ENCODE peak calls at places on chromosome 14, in eight cellular contexts. One of them, this sample, is unnamed.
A peak's percentile ranks its signal among the peaks of the same experiment; 100 is the strongest.

GRCh38 chr14:69093551-69094421 is 59.1 kb downstream of the DCAF5 start:
- DNase-seq in neural crest cell: peak; percentile 10
- DNase-seq in endothelial cell: peak; percentile 8
- DNase-seq in foreskin keratinocyte: no peak
- DNase-seq in mesothelial cell of epicardium: no peak
- DNase-seq in choroid plexus epithelial cell: peak; percentile 77
- DNase-seq in left ventricle myocardium inferior: no peak
- DNase-seq in cardiac muscle cell: peak; percentile 86
- DNase-seq in this sample: peak; percentile 9

GRCh38 chr14:74508292-74508731 is 14.7 kb downstream of the ISCA2 start:
- DNase-seq in foreskin keratinocyte: no peak
- DNase-seq in left ventricle myocardium inferior: no peak
- DNase-seq in cardiac muscle cell: no peak
- DNase-seq in neural crest cell: no peak
- DNase-seq in choroid plexus epithelial cell: peak; percentile 72
- DNase-seq in endothelial cell: peak; percentile 57
- DNase-seq in mesothelial cell of epicardium: no peak
- DNase-seq in this sample: no peak

GRCh38 chr14:77026930-77027537 is 1.5 kb downstream of the IRF2BPL start:
- DNase-seq in cardiac muscle cell: peak; percentile 72
- DNase-seq in endothelial cell: peak; percentile 51
- DNase-seq in left ventricle myocardium inferior: peak; percentile 54
- DNase-seq in mesothelial cell of epicardium: no peak
- DNase-seq in choroid plexus epithelial cell: peak; percentile 84
- DNase-seq in neural crest cell: peak; percentile 45
- DNase-seq in foreskin keratinocyte: no peak
- DNase-seq in this sample: peak; percentile 32

GRCh38 chr14:51844482-51844881 is 15.9 kb upstream of the GNG2 start:
- DNase-seq in left ventricle myocardium inferior: no peak
- DNase-seq in neural crest cell: no peak
- DNase-seq in foreskin keratinocyte: no peak
- DNase-seq in mesothelial cell of epicardium: no peak
- DNase-seq in cardiac muscle cell: no peak
- DNase-seq in endothelial cell: no peak
- DNase-seq in choroid plexus epithelial cell: no peak
- DNase-seq in this sample: no peak

GRCh38 chr14:60647837-60648168 is 1.5 kb downstream of the SIX1 start:
- DNase-seq in cardiac muscle cell: no peak
- DNase-seq in neural crest cell: no peak
- DNase-seq in mesothelial cell of epicardium: no peak
- DNase-seq in foreskin keratinocyte: no peak
- DNase-seq in choroid plexus epithelial cell: no peak
- DNase-seq in left ventricle myocardium inferior: no peak
- DNase-seq in endothelial cell: no peak
- DNase-seq in this sample: no peak

GRCh38 chr14:67806228-67806627 is 10.2 kb downstream of the ZFYVE26 start:
- DNase-seq in mesothelial cell of epicardium: no peak
- DNase-seq in choroid plexus epithelial cell: no peak
- DNase-seq in endothelial cell: no peak
- DNase-seq in neural crest cell: no peak
- DNase-seq in left ventricle myocardium inferior: no peak
- DNase-seq in cardiac muscle cell: no peak
- DNase-seq in foreskin keratinocyte: no peak
- DNase-seq in this sample: no peak

GRCh38 chr14:51576899-51577298 is 74.8 kb upstream of the FRMD6 start:
- DNase-seq in left ventricle myocardium inferior: no peak
- DNase-seq in cardiac muscle cell: no peak
- DNase-seq in neural crest cell: no peak
- DNase-seq in foreskin keratinocyte: no peak
- DNase-seq in mesothelial cell of epicardium: no peak
- DNase-seq in choroid plexus epithelial cell: peak; percentile 67
- DNase-seq in endothelial cell: no peak
- DNase-seq in this sample: no peak

GRCh38 chr14:104865069-104865630 is at the start of gene CEP170B:
- DNase-seq in mesothelial cell of epicardium: peak; percentile 69
- DNase-seq in choroid plexus epithelial cell: peak; percentile 29
- DNase-seq in endothelial cell: peak; percentile 26
- DNase-seq in foreskin keratinocyte: no peak
- DNase-seq in cardiac muscle cell: peak; percentile 48
- DNase-seq in left ventricle myocardium inferior: peak; percentile 36
- DNase-seq in neural crest cell: no peak
- DNase-seq in this sample: peak; percentile 41

GRCh38 chr14:37708481-37708880 is 113.1 kb downstream of the TTC6 start:
- DNase-seq in endothelial cell: no peak
- DNase-seq in mesothelial cell of epicardium: no peak
- DNase-seq in neural crest cell: no peak
- DNase-seq in left ventricle myocardium inferior: no peak
- DNase-seq in cardiac muscle cell: no peak
- DNase-seq in foreskin keratinocyte: no peak
- DNase-seq in choroid plexus epithelial cell: peak; percentile 59
- DNase-seq in this sample: no peak

GRCh38 chr14:104187931-104188726 is 49.7 kb downstream of the KIF26A start:
- DNase-seq in endothelial cell: no peak
- DNase-seq in cardiac muscle cell: no peak
- DNase-seq in left ventricle myocardium inferior: no peak
- DNase-seq in choroid plexus epithelial cell: no peak
- DNase-seq in foreskin keratinocyte: no peak
- DNase-seq in neural crest cell: no peak
- DNase-seq in mesothelial cell of epicardium: no peak
- DNase-seq in this sample: no peak

GRCh38 chr14:105014631-105015030 is 6.3 kb downstream of the CDCA4 start:
- DNase-seq in cardiac muscle cell: no peak
- DNase-seq in choroid plexus epithelial cell: no peak
- DNase-seq in endothelial cell: no peak
- DNase-seq in foreskin keratinocyte: no peak
- DNase-seq in left ventricle myocardium inferior: no peak
- DNase-seq in mesothelial cell of epicardium: no peak
- DNase-seq in neural crest cell: no peak
- DNase-seq in this sample: no peak

GRCh38 chr14:69042309-69043006 is 63.4 kb upstream of the ACTN1 start:
- DNase-seq in mesothelial cell of epicardium: no peak
- DNase-seq in cardiac muscle cell: no peak
- DNase-seq in neural crest cell: no peak
- DNase-seq in left ventricle myocardium inferior: no peak
- DNase-seq in foreskin keratinocyte: no peak
- DNase-seq in choroid plexus epithelial cell: no peak
- DNase-seq in endothelial cell: no peak
- DNase-seq in this sample: no peak

GRCh38 chr14:55188686-55189295 is 2.6 kb downstream of the DLGAP5 start:
- DNase-seq in choroid plexus epithelial cell: no peak
- DNase-seq in left ventricle myocardium inferior: no peak
- DNase-seq in endothelial cell: no peak
- DNase-seq in neural crest cell: no peak
- DNase-seq in foreskin keratinocyte: no peak
- DNase-seq in cardiac muscle cell: peak; percentile 13
- DNase-seq in mesothelial cell of epicardium: no peak
- DNase-seq in this sample: no peak

GRCh38 chr14:104001003-104001402 is 58.7 kb upstream of the RD3L start:
- DNase-seq in endothelial cell: peak; percentile 62
- DNase-seq in foreskin keratinocyte: no peak
- DNase-seq in neural crest cell: no peak
- DNase-seq in cardiac muscle cell: no peak
- DNase-seq in mesothelial cell of epicardium: no peak
- DNase-seq in left ventricle myocardium inferior: no peak
- DNase-seq in choroid plexus epithelial cell: no peak
- DNase-seq in this sample: no peak

GRCh38 chr14:23114669-23115491 is 4.2 kb downstream of the CEBPE start:
- DNase-seq in mesothelial cell of epicardium: no peak
- DNase-seq in left ventricle myocardium inferior: no peak
- DNase-seq in neural crest cell: no peak
- DNase-seq in endothelial cell: no peak
- DNase-seq in cardiac muscle cell: peak; percentile 93
- DNase-seq in foreskin keratinocyte: peak; percentile 95
- DNase-seq in choroid plexus epithelial cell: peak; percentile 93
- DNase-seq in this sample: no peak

GRCh38 chr14:91482278-91483023 is 27.7 kb downstream of the PPP4R3A start:
- DNase-seq in cardiac muscle cell: peak; percentile 60
- DNase-seq in mesothelial cell of epicardium: no peak
- DNase-seq in choroid plexus epithelial cell: peak; percentile 75
- DNase-seq in neural crest cell: no peak
- DNase-seq in endothelial cell: no peak
- DNase-seq in left ventricle myocardium inferior: no peak
- DNase-seq in foreskin keratinocyte: no peak
- DNase-seq in this sample: no peak

GRCh38 chr14:43765474-43765873 is 741.6 kb downstream of the FSCB start:
- DNase-seq in foreskin keratinocyte: no peak
- DNase-seq in left ventricle myocardium inferior: no peak
- DNase-seq in mesothelial cell of epicardium: no peak
- DNase-seq in cardiac muscle cell: no peak
- DNase-seq in endothelial cell: no peak
- DNase-seq in neural crest cell: no peak
- DNase-seq in choroid plexus epithelial cell: no peak
- DNase-seq in this sample: no peak

GRCh38 chr14:103301512-103302197 is 32.4 kb upstream of the EIF5 start:
- DNase-seq in choroid plexus epithelial cell: no peak
- DNase-seq in cardiac muscle cell: no peak
- DNase-seq in neural crest cell: no peak
- DNase-seq in endothelial cell: no peak
- DNase-seq in foreskin keratinocyte: no peak
- DNase-seq in mesothelial cell of epicardium: no peak
- DNase-seq in left ventricle myocardium inferior: no peak
- DNase-seq in this sample: no peak

GRCh38 chr14:26132061-26132460 is 465.8 kb downstream of the NOVA1 start:
- DNase-seq in cardiac muscle cell: peak; percentile 14
- DNase-seq in neural crest cell: no peak
- DNase-seq in choroid plexus epithelial cell: peak; percentile 68
- DNase-seq in endothelial cell: no peak
- DNase-seq in mesothelial cell of epicardium: no peak
- DNase-seq in left ventricle myocardium inferior: no peak
- DNase-seq in foreskin keratinocyte: no peak
- DNase-seq in this sample: no peak

GRCh38 chr14:101958418-101959185 is 5.8 kb upstream of the DYNC1H1 start:
- DNase-seq in mesothelial cell of epicardium: no peak
- DNase-seq in neural crest cell: no peak
- DNase-seq in foreskin keratinocyte: no peak
- DNase-seq in cardiac muscle cell: no peak
- DNase-seq in left ventricle myocardium inferior: no peak
- DNase-seq in endothelial cell: no peak
- DNase-seq in choroid plexus epithelial cell: no peak
- DNase-seq in this sample: no peak

GRCh38 chr14:101961011-101961721 is 3.2 kb upstream of the DYNC1H1 start:
- DNase-seq in neural crest cell: peak; percentile 70
- DNase-seq in foreskin keratinocyte: no peak
- DNase-seq in endothelial cell: peak; percentile 69
- DNase-seq in cardiac muscle cell: peak; percentile 85
- DNase-seq in choroid plexus epithelial cell: peak; percentile 88
- DNase-seq in left ventricle myocardium inferior: peak; percentile 67
- DNase-seq in mesothelial cell of epicardium: peak; percentile 73
- DNase-seq in this sample: peak; percentile 61

GRCh38 chr14:101961746-101962502 is 2.4 kb upstream of the DYNC1H1 start:
- DNase-seq in mesothelial cell of epicardium: no peak
- DNase-seq in neural crest cell: no peak
- DNase-seq in foreskin keratinocyte: no peak
- DNase-seq in choroid plexus epithelial cell: no peak
- DNase-seq in endothelial cell: no peak
- DNase-seq in left ventricle myocardium inferior: no peak
- DNase-seq in cardiac muscle cell: no peak
- DNase-seq in this sample: no peak

GRCh38 chr14:101959277-101959676 is 5.1 kb upstream of the DYNC1H1 start:
- DNase-seq in left ventricle myocardium inferior: no peak
- DNase-seq in choroid plexus epithelial cell: no peak
- DNase-seq in mesothelial cell of epicardium: no peak
- DNase-seq in neural crest cell: no peak
- DNase-seq in cardiac muscle cell: peak; percentile 45
- DNase-seq in endothelial cell: no peak
- DNase-seq in foreskin keratinocyte: no peak
- DNase-seq in this sample: no peak

GRCh38 chr14:101960225-101960624 is 4.1 kb upstream of the DYNC1H1 start:
- DNase-seq in endothelial cell: peak; percentile 41
- DNase-seq in cardiac muscle cell: peak; percentile 36
- DNase-seq in foreskin keratinocyte: no peak
- DNase-seq in choroid plexus epithelial cell: no peak
- DNase-seq in left ventricle myocardium inferior: no peak
- DNase-seq in mesothelial cell of epicardium: no peak
- DNase-seq in neural crest cell: peak; percentile 27
- DNase-seq in this sample: no peak
- TF ChIP-seq CTCF in endothelial cell: peak; percentile 32
- TF ChIP-seq CTCF in cardiac muscle cell: peak; percentile 42
- TF ChIP-seq CTCF in foreskin keratinocyte: peak; percentile 54
- TF ChIP-seq CTCF in choroid plexus epithelial cell: peak; percentile 69
- TF ChIP-seq CTCF in left ventricle myocardium inferior: peak; percentile 18
- TF ChIP-seq CTCF in mesothelial cell of epicardium: no peak
- TF ChIP-seq CTCF in neural crest cell: peak; percentile 54
- TF ChIP-seq CTCF in this sample: peak; percentile 37

DNA sequence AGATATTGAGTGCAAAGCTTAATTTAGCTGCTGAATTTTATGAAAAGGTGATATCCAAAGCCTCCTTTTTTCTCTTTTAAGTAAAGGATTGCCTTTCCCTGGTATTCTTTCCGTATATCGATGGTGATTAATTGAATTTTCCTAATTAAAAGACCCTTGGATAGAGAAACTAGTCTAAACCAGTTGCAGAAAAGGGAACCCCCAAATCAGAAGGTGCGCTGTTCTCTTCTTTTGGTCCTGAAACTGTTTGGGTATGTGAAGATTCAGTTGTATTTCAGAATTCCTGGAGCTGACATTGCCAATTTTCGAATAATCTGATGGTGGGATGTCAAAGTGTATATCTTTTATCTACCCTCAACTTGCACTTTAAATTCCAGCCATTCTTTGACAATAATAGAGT is 1.9 kb downstream of the GPHN start:
- DNase-seq in left ventricle myocardium inferior: no peak
- DNase-seq in cardiac muscle cell: peak; percentile 8
- DNase-seq in neural crest cell: no peak
- DNase-seq in choroid plexus epithelial cell: peak; percentile 18
- DNase-seq in mesothelial cell of epicardium: no peak
- DNase-seq in endothelial cell: no peak
- DNase-seq in foreskin keratinocyte: no peak
- DNase-seq in this sample: no peak
- TF ChIP-seq CTCF in left ventricle myocardium inferior: no peak
- TF ChIP-seq CTCF in cardiac muscle cell: no peak
- TF ChIP-seq CTCF in neural crest cell: no peak
- TF ChIP-seq CTCF in choroid plexus epithelial cell: no peak
- TF ChIP-seq CTCF in mesothelial cell of epicardium: no peak
- TF ChIP-seq CTCF in endothelial cell: no peak
- TF ChIP-seq CTCF in foreskin keratinocyte: no peak
- TF ChIP-seq CTCF in this sample: no peak

DNA sequence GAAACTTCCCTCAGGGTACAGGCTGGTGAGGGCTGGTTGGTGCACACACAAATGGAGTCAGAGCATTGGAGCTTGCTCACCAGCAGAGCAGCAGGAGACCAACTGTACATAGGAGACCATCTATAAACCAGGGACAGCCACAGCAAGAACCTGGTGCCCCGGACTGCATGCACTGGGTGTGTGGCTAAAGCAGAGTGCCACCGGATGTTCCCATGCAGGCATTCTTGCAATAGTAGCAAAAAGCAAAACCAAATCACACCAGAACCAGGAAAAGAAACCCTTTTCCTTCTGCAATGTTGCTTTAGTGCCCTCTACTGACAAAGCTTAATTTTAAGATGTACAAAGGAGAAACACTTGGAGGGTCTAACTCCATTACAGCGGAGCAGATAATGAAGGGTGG is 136.3 kb downstream of the MDGA2 start:
- DNase-seq in neural crest cell: no peak
- DNase-seq in left ventricle myocardium inferior: no peak
- DNase-seq in foreskin keratinocyte: no peak
- DNase-seq in cardiac muscle cell: peak; percentile 10
- DNase-seq in choroid plexus epithelial cell: peak; percentile 49
- DNase-seq in endothelial cell: peak; percentile 6
- DNase-seq in mesothelial cell of epicardium: no peak
- DNase-seq in this sample: no peak
- TF ChIP-seq CTCF in neural crest cell: peak; percentile 66
- TF ChIP-seq CTCF in left ventricle myocardium inferior: peak; percentile 48
- TF ChIP-seq CTCF in foreskin keratinocyte: peak; percentile 34
- TF ChIP-seq CTCF in cardiac muscle cell: peak; percentile 17
- TF ChIP-seq CTCF in choroid plexus epithelial cell: peak; percentile 53
- TF ChIP-seq CTCF in endothelial cell: no peak
- TF ChIP-seq CTCF in mesothelial cell of epicardium: no peak
- TF ChIP-seq CTCF in this sample: peak; percentile 52

GRCh38 chr14:106185837-106186233 is 659.5 kb downstream of the TMEM121 start:
- DNase-seq in neural crest cell: no peak
- DNase-seq in left ventricle myocardium inferior: no peak
- DNase-seq in choroid plexus epithelial cell: no peak
- DNase-seq in endothelial cell: no peak
- DNase-seq in mesothelial cell of epicardium: no peak
- DNase-seq in cardiac muscle cell: no peak
- DNase-seq in foreskin keratinocyte: no peak
- DNase-seq in this sample: no peak
- TF ChIP-seq CTCF in neural crest cell: no peak
- TF ChIP-seq CTCF in left ventricle myocardium inferior: no peak
- TF ChIP-seq CTCF in choroid plexus epithelial cell: no peak
- TF ChIP-seq CTCF in endothelial cell: no peak
- TF ChIP-seq CTCF in mesothelial cell of epicardium: no peak
- TF ChIP-seq CTCF in cardiac muscle cell: no peak
- TF ChIP-seq CTCF in foreskin keratinocyte: no peak
- TF ChIP-seq CTCF in this sample: no peak

This sample was measured in progenitor cell of endocrine pancreas.